ENCODE peak calls at places on chromosomes 4 and X, in ten cellular contexts. Z is activated T-helper 9 cell treated with anti-CD3 and anti-CD28 coated beads, Interleukin-2, amount 50 U/mL, for 16 hours; I is NCI-H524; B is spleen; S is chondrocyte; M is left lobe of liver; G is stimulated activated CD8-positive, alpha-beta memory T cell treated with anti-CD3 and anti-CD28 coated beads, Interleukin-7, amount 100 ng/mL, for 24 hours; Q is H4; H is NCI-H2171; P is hepatic stellate cell. C is an unnamed sample.

GRCh38 chr4:93788712-93789111 is 39.8 kb upstream of the ATOH1 start:
- DNase-seq in Q (peak), B (no peak), I (peak), Z (no peak), H (no peak), G (no peak), P (peak), S (no peak), M (no peak), C (no peak)

GRCh38 chrX:57752866-57753265 is 72.8 kb upstream of the NLRP2B start:
- DNase-seq in M (no peak), I (no peak), H (no peak), B (no peak), S (no peak), Z (no peak), G (no peak), P (no peak), Q (no peak), C (no peak)

GRCh38 chr4:118869808-118870342 is 18.8 kb upstream of the SYNPO2 start:
- DNase-seq in P (no peak), S (no peak), M (no peak), I (no peak), G (no peak), H (no peak), Z (no peak), Q (no peak), B (no peak), C (no peak)

GRCh38 chr4:34363842-34364241 is 1880.5 kb downstream of the ARAP2 start:
- DNase-seq in M (no peak), S (no peak), Z (no peak), Q (no peak), P (no peak), B (no peak), H (no peak), I (no peak), G (no peak), C (no peak)

GRCh38 chr4:149077142-149077541 is 634.9 kb upstream of the NR3C2 start:
- DNase-seq in B (no peak), I (no peak), H (no peak), S (no peak), Q (no peak), P (no peak), Z (no peak), M (no peak), G (no peak), C (no peak)

GRCh38 chrX:27008486-27008885 is 454.7 kb downstream of the PPP4R3C start:
- DNase-seq in Q (no peak), M (no peak), P (no peak), I (peak), B (no peak), S (no peak), G (no peak), Z (no peak), H (peak), C (no peak)

GRCh38 chrX:19747672-19748610 is 139.5 kb downstream of the SH3KBP1 start:
- DNase-seq in P (no peak), M (no peak), B (peak), I (no peak), Z (peak), S (no peak), H (no peak), G (peak), Q (no peak), C (peak)

GRCh38 chr4:1593038-1593417 is 91.1 kb downstream of the FAM53A start:
- DNase-seq in P (no peak), G (no peak), Z (no peak), S (peak), B (peak), I (no peak), Q (no peak), M (no peak), H (no peak), C (no peak)

GRCh38 chr4:104899863-104900262 is 246.8 kb upstream of the TET2 start:
- DNase-seq in M (no peak), Z (no peak), B (no peak), Q (no peak), I (no peak), G (no peak), S (no peak), P (no peak), H (no peak), C (no peak)

GRCh38 chrX:72347366-72347765 is 41.7 kb upstream of the CITED1 start:
- DNase-seq in H (no peak), S (no peak), B (no peak), Q (no peak), I (no peak), P (peak), Z (no peak), G (no peak), M (no peak), C (no peak)

GRCh38 chrX:151701531-151701930 is 6.3 kb downstream of the PRRG3 start:
- DNase-seq in Z (no peak), M (no peak), B (no peak), S (no peak), I (no peak), G (no peak), P (no peak), Q (no peak), H (no peak), C (no peak)

GRCh38 chr4:112840061-112840460 is 203.1 kb downstream of the LARP7 start:
- DNase-seq in G (no peak), S (no peak), B (no peak), Q (no peak), I (no peak), H (no peak), Z (no peak), M (no peak), P (peak), C (no peak)

GRCh38 chrX:10505726-10506125 is 114.7 kb downstream of the MID1 start:
- DNase-seq in G (no peak), Q (no peak), H (no peak), P (no peak), Z (no peak), I (no peak), M (no peak), B (no peak), S (no peak), C (no peak)

GRCh38 chr4:39729557-39729956 is 31.6 kb downstream of the UBE2K start:
- DNase-seq in Q (no peak), P (no peak), G (no peak), H (no peak), B (no peak), S (no peak), M (no peak), Z (no peak), I (no peak), C (no peak)

C was measured in naive thymus-derived CD8-positive, alpha-beta T cell.